ENCODE peak calls at places on chromosomes 2 and 18, in seven cellular contexts. H is K562, T is cardiac muscle cell, M is choroid plexus epithelial cell, P is psoas muscle, K is foreskin fibroblast, S is spleen. C is an unnamed sample.

GRCh38 chr18:54147439-54147838 is 77.0 kb downstream of the MBD2 start:
- DNase-seq in H (no peak), T (no peak), M (no peak), P (no peak), K (no peak), S (no peak), C (no peak)

GRCh38 chr2:85053802-85054201 is 79.4 kb upstream of the TCF7L1 start:
- DNase-seq in H (peak; percentile 70), T (no peak), M (no peak), P (peak; percentile 74), K (peak; percentile 49), S (no peak), C (no peak)

GRCh38 chr2:14324308-14324707 is 308.2 kb upstream of the LRATD1 start:
- DNase-seq in H (no peak), T (no peak), M (no peak), P (no peak), K (no peak), S (no peak), C (no peak)

GRCh38 chr2:187435756-187436155 is 12.3 kb downstream of the CALCRL start:
- DNase-seq in H (no peak), T (no peak), M (peak; percentile 46), P (no peak), K (peak; percentile 28), S (no peak), C (no peak)

GRCh38 chr2:229118336-229118735 is 152.8 kb downstream of the PID1 start:
- DNase-seq in H (no peak), T (no peak), M (peak; percentile 14), P (no peak), K (peak; percentile 8), S (no peak), C (no peak)

GRCh38 chr2:15645300-15645699 is 53.6 kb downstream of the DDX1 start:
- DNase-seq in H (no peak), T (no peak), M (no peak), P (no peak), K (no peak), S (no peak), C (no peak)

GRCh38 chr18:5955861-5956260 is 60.5 kb upstream of the TMEM200C start:
- DNase-seq in H (no peak), T (no peak), M (no peak), P (no peak), K (peak; percentile 15), S (no peak), C (no peak)

GRCh38 chr2:38017836-38018235 is 58.1 kb downstream of the CYP1B1 start:
- DNase-seq in H (no peak), T (no peak), M (no peak), P (no peak), K (no peak), S (no peak), C (no peak)

GRCh38 chr2:106143495-106144215 is 50.4 kb downstream of the UXS1 start:
- DNase-seq in H (no peak), T (no peak), M (no peak), P (no peak), K (peak; percentile 20), S (no peak), C (no peak)

GRCh38 chr2:43831438-43832294 is 7.0 kb downstream of the ABCG5 start:
- DNase-seq in H (no peak), T (peak; percentile 18), M (peak; percentile 6), P (no peak), K (peak; percentile 9), S (no peak), C (peak; percentile 26)

GRCh38 chr18:3213231-3214059 is 6.3 kb downstream of the MYOM1 start:
- DNase-seq in H (peak; percentile 70), T (no peak), M (peak; percentile 33), P (no peak), K (no peak), S (no peak), C (no peak)

GRCh38 chr18:26422472-26423162 is 125.7 kb downstream of the KCTD1 start:
- DNase-seq in H (no peak), T (no peak), M (no peak), P (no peak), K (no peak), S (no peak), C (no peak)

GRCh38 chr2:129709956-129710598 is 269.4 kb upstream of the RAB6C start:
- DNase-seq in H (no peak), T (no peak), M (no peak), P (no peak), K (no peak), S (no peak), C (no peak)

GRCh38 chr18:22493255-22493654 is 75.5 kb upstream of the CTAGE1 start:
- DNase-seq in H (no peak), T (no peak), M (no peak), P (no peak), K (no peak), S (no peak), C (no peak)

GRCh38 chr18:22493940-22494339 is 76.2 kb upstream of the CTAGE1 start:
- DNase-seq in H (no peak), T (no peak), M (peak; percentile 50), P (no peak), K (peak; percentile 37), S (no peak), C (no peak)

GRCh38 chr18:22489694-22490093 is 72.0 kb upstream of the CTAGE1 start:
- DNase-seq in H (no peak), T (no peak), M (no peak), P (no peak), K (peak; percentile 33), S (no peak), C (no peak)

GRCh38 chr18:22488554-22488953 is 70.8 kb upstream of the CTAGE1 start:
- DNase-seq in H (no peak), T (no peak), M (no peak), P (peak; percentile 68), K (peak; percentile 24), S (no peak), C (no peak)

GRCh38 chr18:22490429-22490846 is 72.7 kb upstream of the CTAGE1 start:
- DNase-seq in H (no peak), T (no peak), M (no peak), P (no peak), K (no peak), S (no peak), C (no peak)
- TF ChIP-seq CTCF in H (no peak), T (no peak), M (no peak), P (no peak), K (no peak), S (peak; percentile 13), C (no peak)

DNA sequence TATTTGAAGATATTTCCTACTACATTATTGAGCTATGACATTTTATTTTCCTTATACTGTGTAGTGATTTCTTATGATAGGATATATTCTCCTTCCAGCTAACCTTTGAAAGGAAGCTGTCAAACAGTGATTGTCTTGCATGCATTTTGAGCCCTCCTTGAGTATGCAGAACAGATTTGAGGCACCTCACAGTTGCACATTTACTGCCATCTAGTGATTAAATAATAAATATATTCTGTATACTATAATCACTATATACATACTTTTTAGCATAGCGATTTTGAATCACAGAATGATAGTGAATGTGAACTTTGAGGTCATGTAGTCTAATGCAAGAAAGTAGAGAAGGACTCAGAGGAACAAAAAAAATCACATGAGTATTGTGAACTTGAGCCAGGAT is 268.4 kb upstream of the CDH19 start:
- DNase-seq in H (no peak), T (peak; percentile 21), M (peak; percentile 24), P (no peak), K (peak; percentile 0), S (no peak), C (no peak)
- TF ChIP-seq CTCF in H (no peak), T (peak; percentile 20), M (peak; percentile 42), P (no peak), K (no peak), S (no peak), C (no peak)

DNA sequence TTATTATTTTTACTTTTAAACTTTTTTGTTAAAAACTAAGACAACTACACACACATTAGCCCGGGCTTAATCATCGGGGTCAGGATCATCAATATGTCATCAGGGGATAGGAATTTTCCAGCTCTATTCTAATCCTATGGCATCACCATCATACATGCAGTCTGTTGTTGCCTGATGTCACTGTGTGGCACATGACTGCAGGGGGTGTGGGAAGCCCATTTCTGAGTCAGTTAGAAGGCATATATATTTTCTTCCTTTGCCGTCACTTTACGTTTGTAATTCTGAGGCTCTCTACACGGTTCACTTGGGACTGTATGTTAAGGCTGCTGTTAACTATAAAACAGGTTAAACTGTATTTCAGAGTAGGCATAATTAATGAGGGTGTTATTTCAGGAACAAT is 144.4 kb upstream of the ITGA6 start:
- DNase-seq in H (no peak), T (no peak), M (peak; percentile 93), P (no peak), K (peak; percentile 96), S (no peak), C (no peak)
- TF ChIP-seq CTCF in H (no peak), T (no peak), M (no peak), P (no peak), K (no peak), S (no peak), C (no peak)

GRCh38 chr18:73552171-73552570 is 595.5 kb downstream of the FBXO15 start:
- DNase-seq in H (no peak), T (no peak), M (no peak), P (no peak), K (no peak), S (no peak), C (no peak)

GRCh38 chr18:73551211-73551610 is 596.4 kb downstream of the FBXO15 start:
- DNase-seq in H (no peak), T (no peak), M (no peak), P (no peak), K (no peak), S (no peak), C (no peak)

GRCh38 chr18:73556904-73557303 is 590.7 kb downstream of the FBXO15 start:
- DNase-seq in H (no peak), T (no peak), M (no peak), P (no peak), K (no peak), S (no peak), C (no peak)
- TF ChIP-seq CTCF in H (no peak), T (no peak), M (no peak), P (no peak), K (no peak), S (no peak), C (no peak)

GRCh38 chr2:122368576-122369243 is 613.3 kb downstream of the TSN start:
- DNase-seq in H (no peak), T (no peak), M (no peak), P (no peak), K (no peak), S (no peak), C (no peak)
- TF ChIP-seq CTCF in H (no peak), T (peak; percentile 14), M (no peak), P (no peak), K (no peak), S (no peak), C (no peak)

DNA sequence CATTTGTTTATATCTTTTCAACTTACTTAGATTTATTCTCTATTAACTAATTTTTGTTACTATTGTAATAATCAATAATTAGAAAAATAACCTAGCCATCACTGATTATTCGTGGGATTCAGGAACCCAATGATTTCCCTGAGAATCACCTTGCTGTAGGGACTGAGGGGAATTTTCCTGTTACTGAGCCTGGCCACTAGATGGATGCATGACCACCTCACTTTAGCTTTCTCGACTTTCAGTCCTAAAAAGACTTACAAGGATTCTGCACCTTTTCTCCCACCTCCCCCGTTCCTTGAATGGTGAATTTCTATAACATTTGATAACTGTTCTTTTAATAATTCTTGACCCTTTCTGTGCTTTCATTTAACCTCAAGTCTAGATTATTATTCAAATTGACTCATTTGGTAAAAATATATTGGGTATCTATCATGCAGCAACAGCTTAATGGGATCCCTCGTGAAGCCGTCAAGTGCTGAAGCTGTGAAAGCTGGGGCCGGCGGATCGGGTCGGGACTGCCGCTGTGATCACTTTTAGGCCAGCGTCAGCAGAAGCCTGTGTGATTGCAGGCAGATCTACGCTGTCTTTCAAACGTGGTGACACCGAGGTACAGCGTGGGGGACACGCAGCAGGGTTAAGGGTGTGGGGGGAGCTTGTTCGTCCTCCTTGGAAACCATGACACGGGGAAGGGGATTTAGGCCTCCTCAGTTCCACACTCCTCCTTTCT is 38.8 kb upstream of the TMEM18 start:
- DNase-seq in H (peak; percentile 35), T (peak; percentile 44), M (peak; percentile 65), P (no peak), K (peak; percentile 38), S (no peak), C (no peak)
- TF ChIP-seq CTCF in H (peak; percentile 31), T (peak; percentile 51), M (peak; percentile 72), P (no peak), K (peak; percentile 46), S (no peak), C (peak; percentile 31)

C was measured in endothelial cell.